ENCODE peak calls at places on chromosomes 5 and 9, in eight cellular contexts. E is lung microvascular endothelial cell; O is ecto neural progenitor cell; V is HepG2; Z is germinal center; A is neural crest cell; F is stimulated activated CD8-positive, alpha-beta memory T cell treated with anti-CD3 and anti-CD28 coated beads, Interleukin-7, amount 100 ng/mL, for 1 hour; T is effector memory CD8-positive, alpha-beta T cell. R is an unnamed sample.

GRCh38 chr9:89770779-89771178 is 166.0 kb downstream of the GADD45G start:
- DNase-seq in F (no peak), V (no peak), T (no peak), Z (peak), E (no peak), O (no peak), A (no peak), R (no peak)

GRCh38 chr5:127871448-127872153 is 168.4 kb downstream of the CCDC192 start:
- DNase-seq in A (no peak), Z (no peak), F (no peak), T (no peak), O (no peak), V (no peak), E (peak), R (no peak)

GRCh38 chr9:132651259-132651658 is 18.5 kb downstream of the DDX31 start:
- DNase-seq in A (peak), T (no peak), F (no peak), V (no peak), Z (no peak), E (peak), O (no peak), R (no peak)

GRCh38 chr9:121609845-121610637 is 41.4 kb upstream of the DAB2IP start:
- DNase-seq in A (no peak), F (no peak), E (peak), Z (no peak), V (peak), T (no peak), O (no peak), R (peak)

GRCh38 chr5:124859027-124859426 is 112.6 kb upstream of the ZNF608 start:
- DNase-seq in F (no peak), E (no peak), V (no peak), Z (peak), O (no peak), A (no peak), T (no peak), R (no peak)

GRCh38 chr5:1161108-1161831 is 40.1 kb upstream of the SLC6A19 start:
- DNase-seq in Z (no peak), E (no peak), F (no peak), O (no peak), T (no peak), V (peak), A (no peak), R (peak)

GRCh38 chr5:76522103-76522942 is 100.9 kb downstream of the F2RL2 start:
- DNase-seq in V (peak), E (no peak), T (no peak), F (no peak), A (no peak), Z (no peak), O (no peak), R (no peak)

GRCh38 chr5:91652678-91653077 is 269.6 kb upstream of the ARRDC3 start:
- DNase-seq in T (no peak), V (no peak), O (no peak), Z (no peak), A (no peak), E (no peak), F (no peak), R (no peak)

GRCh38 chr9:93577940-93578682 is 1.7 kb downstream of the PHF2 start:
- DNase-seq in O (no peak), Z (no peak), T (no peak), V (no peak), A (no peak), E (no peak), F (no peak), R (peak)